ENCODE peak calls at places on chromosome 3, in four cellular contexts. V is H1, X is K562, E is GM12878. O is an unnamed sample.

GRCh38 chr3:194806991-194807685 is 121.5 kb downstream of the FAM43A start:
- DNase-seq in V (no peak), X (no peak), E (no peak), O (peak)

GRCh38 chr3:124878561-124879394 is 8.4 kb downstream of the ITGB5 start:
- DNase-seq in V (no peak), X (peak), E (no peak), O (peak)

GRCh38 chr3:50167782-50168317 is 12.7 kb downstream of the SEMA3F start:
- DNase-seq in V (no peak), X (no peak), E (no peak), O (no peak)

GRCh38 chr3:78086150-78086549 is 1046.3 kb downstream of the ROBO2 start:
- DNase-seq in V (no peak), X (no peak), E (no peak), O (peak)

GRCh38 chr3:187740446-187741399 is 4.5 kb downstream of the BCL6 start:
- DNase-seq in V (no peak), X (peak), E (no peak), O (peak)

GRCh38 chr3:194082596-194083220 is 53.2 kb upstream of the HES1 start:
- DNase-seq in V (no peak), X (no peak), E (no peak), O (no peak)

GRCh38 chr3:189863031-189863430 is 231.8 kb downstream of the TP63 start:
- DNase-seq in V (no peak), X (no peak), E (no peak), O (no peak)

GRCh38 chr3:196440696-196441095 is 8.5 kb upstream of the UBXN7 start:
- DNase-seq in V (no peak), X (no peak), E (peak), O (no peak)

GRCh38 chr3:67015702-67016500 is 17.8 kb downstream of the KBTBD8 start:
- DNase-seq in V (no peak), X (no peak), E (no peak), O (no peak)

GRCh38 chr3:124848300-124848699 is 38.9 kb downstream of the ITGB5 start:
- DNase-seq in V (no peak), X (no peak), E (no peak), O (no peak)

GRCh38 chr3:106822204-106822603 is 555.0 kb upstream of the CCDC54 start:
- DNase-seq in V (no peak), X (no peak), E (no peak), O (no peak)

GRCh38 chr3:106824856-106825255 is 552.4 kb upstream of the CCDC54 start:
- DNase-seq in V (no peak), X (no peak), E (no peak), O (no peak)

GRCh38 chr3:106821801-106822200 is 555.4 kb upstream of the CCDC54 start:
- DNase-seq in V (no peak), X (no peak), E (no peak), O (no peak)

GRCh38 chr3:106825962-106826605 is 551.2 kb upstream of the CCDC54 start:
- DNase-seq in V (no peak), X (no peak), E (no peak), O (no peak)

DNA sequence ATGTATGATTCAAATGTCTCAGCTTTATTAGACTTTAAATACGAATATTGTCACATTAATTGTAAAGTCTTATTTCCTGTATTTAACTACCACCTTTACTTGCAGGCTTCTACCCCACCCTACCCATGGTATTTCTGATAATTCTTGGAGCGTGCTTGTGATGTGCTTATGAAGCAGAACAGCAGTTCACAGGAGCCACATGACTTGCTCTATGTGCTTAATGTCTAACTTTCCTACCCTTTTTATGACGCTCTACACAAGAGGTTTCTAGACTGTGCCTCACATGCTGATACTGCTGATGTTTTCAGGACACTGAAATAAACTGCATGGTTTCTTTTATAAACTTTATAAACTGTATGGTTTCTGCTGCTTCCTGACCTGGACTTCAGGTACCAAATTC is 553.5 kb upstream of the CCDC54 start:
- DNase-seq in V (no peak), X (no peak), E (no peak), O (no peak)
- TF ChIP-seq HDAC2 in V (no peak), X (no peak), E (no peak), O (no peak)

GRCh38 chr3:14473411-14473891 is 66.7 kb downstream of the GRIP2 start:
- DNase-seq in V (no peak), X (no peak), E (no peak), O (no peak)
- TF ChIP-seq HDAC2 in V (no peak), X (no peak), E (no peak), O (no peak)

GRCh38 chr3:47949979-47950378 is 66.2 kb downstream of the MAP4 start:
- DNase-seq in V (no peak), X (no peak), E (no peak), O (no peak)
- TF ChIP-seq HDAC2 in V (no peak), X (no peak), E (no peak), O (no peak)

DNA sequence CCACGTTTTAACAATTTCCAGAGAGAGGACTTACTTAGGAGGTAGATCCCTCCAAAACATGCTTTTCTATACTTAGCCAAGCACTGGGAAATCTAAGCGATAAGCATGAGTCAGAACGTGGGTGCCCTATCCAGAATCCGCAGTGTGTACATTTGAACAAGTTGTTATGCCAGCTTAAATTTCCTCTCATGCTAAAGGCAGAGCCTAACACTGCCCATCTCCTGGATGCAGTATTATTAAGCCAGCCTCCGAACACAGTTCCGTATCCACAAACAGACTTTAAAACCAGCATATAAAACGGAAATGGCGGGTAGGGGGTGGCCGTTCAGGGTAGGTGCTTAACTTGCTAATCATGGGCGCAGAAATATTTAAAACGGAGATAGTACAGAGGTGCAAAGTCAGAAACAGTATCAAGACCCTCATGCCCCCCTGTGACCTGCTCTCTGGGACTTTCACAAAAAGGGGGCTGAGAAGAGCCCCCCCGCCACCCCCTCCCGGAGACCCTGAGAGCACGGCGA is 1.0 kb upstream of the LRRIQ4 start:
- DNase-seq in V (no peak), X (no peak), E (no peak), O (no peak)
- TF ChIP-seq HDAC2 in V (no peak), X (no peak), E (no peak), O (no peak)

DNA sequence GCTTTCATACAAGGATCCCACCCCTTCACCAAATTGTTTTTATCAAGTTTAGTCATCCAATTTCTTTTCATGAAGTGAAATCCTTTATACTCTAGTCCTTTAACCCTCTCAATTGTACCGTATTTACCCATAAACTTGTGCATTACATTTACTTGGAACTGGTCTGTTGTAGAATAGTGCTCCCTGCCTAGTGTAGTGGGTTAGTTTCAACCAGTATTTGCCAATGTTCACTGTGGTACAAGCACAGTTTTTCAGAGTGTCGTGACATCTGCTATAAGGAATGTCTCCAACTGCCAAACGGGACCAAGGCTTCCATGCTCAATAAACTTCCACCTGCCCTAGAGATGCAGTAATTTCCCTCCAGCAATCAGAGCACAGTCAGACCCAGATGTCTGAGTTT is 211.9 kb downstream of the KCNAB1 start:
- DNase-seq in V (no peak), X (no peak), E (no peak), O (no peak)
- TF ChIP-seq HDAC2 in V (no peak), X (no peak), E (no peak), O (no peak)

GRCh38 chr3:37816271-37816670 is 45.4 kb upstream of the CTDSPL start:
- DNase-seq in V (no peak), X (no peak), E (no peak), O (no peak)

GRCh38 chr3:37812497-37812896 is 49.2 kb upstream of the CTDSPL start:
- DNase-seq in V (no peak), X (no peak), E (no peak), O (no peak)

GRCh38 chr3:37813403-37813802 is 48.3 kb upstream of the CTDSPL start:
- DNase-seq in V (no peak), X (no peak), E (peak), O (no peak)

GRCh38 chr3:37811625-37812356 is 49.9 kb upstream of the CTDSPL start:
- DNase-seq in V (no peak), X (no peak), E (no peak), O (no peak)

GRCh38 chr3:37814547-37814946 is 47.1 kb upstream of the CTDSPL start:
- DNase-seq in V (no peak), X (no peak), E (no peak), O (no peak)
- TF ChIP-seq HDAC2 in V (no peak), X (no peak), E (no peak), O (no peak)

GRCh38 chr3:114675104-114675503 is 381.3 kb downstream of the TIGIT start:
- DNase-seq in V (no peak), X (no peak), E (no peak), O (no peak)
- TF ChIP-seq HDAC2 in V (no peak), X (no peak), E (no peak), O (no peak)